ENCODE peak calls at places on chromosome 3, in five cellular contexts. W is retina, U is kidney tubule cell, M is progenitor cell of endocrine pancreas, T is NCI-H2081. R is an unnamed sample.

GRCh38 chr3:101703169-101703568 is 16.7 kb upstream of the RPL24 start:
- DNase-seq in W (no peak), T (no peak), M (no peak), U (peak), R (no peak)

GRCh38 chr3:30458781-30459180 is 147.6 kb upstream of the TGFBR2 start:
- DNase-seq in U (no peak), T (no peak), M (no peak), W (no peak), R (no peak)

GRCh38 chr3:147408180-147409105 is 722 bp upstream of the ZIC1 start:
- DNase-seq in U (no peak), M (no peak), W (no peak), T (no peak), R (no peak)

GRCh38 chr3:116020495-116020894 is 397.2 kb downstream of the GAP43 start:
- DNase-seq in T (no peak), W (no peak), U (peak), M (no peak), R (no peak)

GRCh38 chr3:64995857-64996564 is 308.2 kb upstream of the ADAMTS9 start:
- DNase-seq in T (no peak), W (no peak), M (no peak), U (no peak), R (no peak)

GRCh38 chr3:111080357-111080937 is 8.8 kb downstream of the NECTIN3 start:
- DNase-seq in T (peak), U (peak), M (no peak), W (no peak), R (no peak)

GRCh38 chr3:10370429-10370828 is 49.5 kb upstream of the SEC13 start:
- DNase-seq in T (no peak), U (peak), W (peak), M (no peak), R (no peak)

GRCh38 chr3:50243552-50243895 is 7.5 kb downstream of the GNAI2 start:
- DNase-seq in U (no peak), M (no peak), T (no peak), W (no peak), R (no peak)

GRCh38 chr3:186380622-186381380 is 18.8 kb upstream of the DGKG start:
- DNase-seq in T (no peak), W (no peak), M (no peak), U (no peak), R (no peak)

GRCh38 chr3:195035345-195036202 is 235.4 kb downstream of the XXYLT1 start:
- DNase-seq in W (no peak), T (no peak), M (no peak), U (no peak), R (no peak)

GRCh38 chr3:170159459-170159858 is 22.1 kb downstream of the PHC3 start:
- DNase-seq in T (no peak), U (no peak), W (no peak), M (no peak), R (no peak)

R was measured in type B pancreatic cell.